ENCODE peak calls at places on chromosomes 6 and 20, in five cellular contexts. H is B cell, K is GM12864, P is left ventricle myocardium inferior, T is GM10248. Y is an unnamed sample.

GRCh38 chr20:61356171-61356570 is 104.1 kb downstream of the CDH4 start:
- DNase-seq in H (no peak), K (no peak), P (no peak), T (no peak), Y (no peak)

GRCh38 chr6:1765160-1765900 is 155.6 kb downstream of the FOXC1 start:
- DNase-seq in H (no peak), K (no peak), P (no peak), T (no peak), Y (no peak)

GRCh38 chr6:36862848-36863382 is 11.7 kb downstream of the PPIL1 start:
- DNase-seq in H (no peak), K (no peak), P (no peak), T (no peak), Y (no peak)

GRCh38 chr6:100665041-100665380 is 200.3 kb upstream of the SIM1 start:
- DNase-seq in H (no peak), K (peak), P (no peak), T (peak), Y (no peak)

GRCh38 chr20:8782804-8783203 is 286.1 kb upstream of the PLCB4 start:
- DNase-seq in H (no peak), K (no peak), P (no peak), T (no peak), Y (no peak)

GRCh38 chr6:15524736-15525401 is 138.0 kb downstream of the DTNBP1 start:
- DNase-seq in H (no peak), K (no peak), P (no peak), T (no peak), Y (peak)

GRCh38 chr20:21796059-21796458 is 90.6 kb downstream of the PAX1 start:
- DNase-seq in H (no peak), K (no peak), P (no peak), T (no peak), Y (no peak)

GRCh38 chr20:11275740-11276139 is 601.9 kb upstream of the JAG1 start:
- DNase-seq in H (no peak), K (no peak), P (no peak), T (no peak), Y (no peak)

GRCh38 chr20:46683620-46683938 is 5.7 kb downstream of the TP53RK start:
- DNase-seq in H (no peak), K (no peak), P (no peak), T (no peak), Y (no peak)

GRCh38 chr6:21870071-21870729 is 276.6 kb downstream of the SOX4 start:
- DNase-seq in H (no peak), K (no peak), P (no peak), T (no peak), Y (no peak)

GRCh38 chr6:36127462-36128016 is 2.8 kb upstream of the MAPK13 start:
- DNase-seq in H (no peak), K (no peak), P (no peak), T (no peak), Y (no peak)

GRCh38 chr6:129642322-129642721 is 67.7 kb downstream of the ARHGAP18 start:
- DNase-seq in H (no peak), K (no peak), P (no peak), T (no peak), Y (no peak)

GRCh38 chr6:129638055-129639019 is 71.6 kb downstream of the ARHGAP18 start:
- DNase-seq in H (no peak), K (no peak), P (no peak), T (no peak), Y (no peak)

GRCh38 chr6:129643968-129644367 is 66.0 kb downstream of the ARHGAP18 start:
- DNase-seq in H (no peak), K (no peak), P (no peak), T (no peak), Y (no peak)

GRCh38 chr6:129644567-129645015 is 65.4 kb downstream of the ARHGAP18 start:
- DNase-seq in H (no peak), K (no peak), P (no peak), T (no peak), Y (no peak)

GRCh38 chr6:129641344-129641743 is 68.6 kb downstream of the ARHGAP18 start:
- DNase-seq in H (no peak), K (no peak), P (no peak), T (no peak), Y (no peak)
- TF ChIP-seq CTCF in H (no peak), K (no peak), P (no peak), T (no peak), Y (no peak)

GRCh38 chr6:27894839-27895762 is 17.1 kb downstream of the OR2B2 start:
- DNase-seq in H (peak), K (peak), P (no peak), T (peak), Y (no peak)
- TF ChIP-seq CTCF in H (peak), K (peak), P (peak), T (peak), Y (peak)

GRCh38 chr6:42510795-42511194 is 53.0 kb upstream of the UBR2 start:
- DNase-seq in H (no peak), K (no peak), P (no peak), T (no peak), Y (no peak)
- TF ChIP-seq CTCF in H (peak), K (no peak), P (no peak), T (no peak), Y (no peak)

GRCh38 chr20:45049438-45049837 is 51.5 kb downstream of the KCNS1 start:
- DNase-seq in H (no peak), K (no peak), P (no peak), T (no peak), Y (no peak)
- TF ChIP-seq CTCF in H (no peak), K (no peak), P (no peak), T (no peak), Y (no peak)

GRCh38 chr6:82176616-82177015 is 70.9 kb downstream of the IBTK start:
- DNase-seq in H (no peak), K (no peak), P (no peak), T (no peak), Y (no peak)

GRCh38 chr6:82182756-82183155 is 64.8 kb downstream of the IBTK start:
- DNase-seq in H (no peak), K (no peak), P (no peak), T (no peak), Y (no peak)

GRCh38 chr6:82178084-82178758 is 69.3 kb downstream of the IBTK start:
- DNase-seq in H (no peak), K (no peak), P (no peak), T (no peak), Y (no peak)

GRCh38 chr6:82178759-82179112 is 68.8 kb downstream of the IBTK start:
- DNase-seq in H (no peak), K (no peak), P (no peak), T (no peak), Y (no peak)

GRCh38 chr6:82179415-82179814 is 68.1 kb downstream of the IBTK start:
- DNase-seq in H (no peak), K (no peak), P (no peak), T (no peak), Y (no peak)
- TF ChIP-seq CTCF in H (no peak), K (no peak), P (no peak), T (no peak), Y (no peak)

DNA sequence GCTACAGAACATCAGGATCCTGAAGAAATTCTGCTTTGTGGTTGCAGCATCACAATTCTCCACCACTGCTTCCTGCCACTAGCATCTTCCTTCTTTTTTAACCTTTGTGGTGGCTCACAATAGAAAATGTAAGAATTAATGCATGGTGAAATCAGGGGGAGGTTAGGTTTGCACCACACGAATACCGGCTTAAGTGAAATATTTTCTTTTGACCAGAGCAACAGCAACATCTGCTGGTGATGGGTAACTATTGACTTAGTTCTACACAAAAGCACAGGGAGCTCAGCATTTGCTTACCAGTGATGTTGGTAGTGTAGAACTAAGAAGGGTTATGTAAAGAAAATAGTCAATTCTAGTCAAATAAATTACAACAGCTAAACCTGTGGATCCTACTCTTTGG is 280.5 kb downstream of the SYNE1 start:
- DNase-seq in H (peak), K (no peak), P (no peak), T (peak), Y (no peak)
- TF ChIP-seq CTCF in H (peak), K (peak), P (peak), T (peak), Y (peak)